ENCODE peak calls at places on chromosome 2, in nine cellular contexts. U is cardiac muscle cell, L is mucosa of descending colon, Z is breast epithelium, I is pancreas, R is endodermal cell, W is colonic mucosa, O is mesendoderm, V is lung. H is an unnamed sample. For H3K4me1, the result is how much of the 10 kb centered on the place peaks cover.

GRCh38 chr2:121454549-121455090 is 76.1 kb upstream of the RNU4ATAC start:
- DNase-seq in U (no peak), L (no peak), Z (no peak), I (no peak), R (no peak), W (no peak), O (peak), V (no peak), H (no peak)

GRCh38 chr2:25651782-25652455 is 21.5 kb downstream of the DTNB start:
- DNase-seq in U (peak), L (no peak), Z (no peak), I (no peak), R (no peak), W (no peak), O (no peak), V (no peak), H (no peak)

GRCh38 chr2:144102386-144102785 is 417.5 kb downstream of the ZEB2 start:
- DNase-seq in U (no peak), L (no peak), Z (no peak), I (no peak), R (no peak), W (no peak), O (no peak), V (no peak), H (no peak)

GRCh38 chr2:62467100-62467474 is 38.9 kb downstream of the TMEM17 start:
- DNase-seq in U (no peak), L (no peak), Z (no peak), I (no peak), R (no peak), W (no peak), O (no peak), V (no peak), H (no peak)

GRCh38 chr2:10891848-10892247 is 19.9 kb upstream of the KCNF1 start:
- DNase-seq in U (no peak), L (no peak), Z (no peak), I (no peak), R (no peak), W (no peak), O (no peak), V (no peak), H (no peak)

GRCh38 chr2:233486778-233487552 is 79.6 kb downstream of the USP40 start:
- DNase-seq in U (no peak), L (no peak), Z (no peak), I (no peak), R (no peak), W (no peak), O (no peak), V (no peak), H (no peak)

GRCh38 chr2:41722668-41723369 is 325.0 kb upstream of the PKDCC start:
- DNase-seq in U (no peak), L (no peak), Z (no peak), I (no peak), R (no peak), W (no peak), O (no peak), V (no peak), H (no peak)

GRCh38 chr2:190545756-190546385 is 11.3 kb upstream of the NEMP2 start:
- DNase-seq in U (no peak), L (no peak), Z (no peak), I (no peak), R (no peak), W (no peak), O (no peak), V (no peak), H (no peak)

GRCh38 chr2:235685024-235685721 is 191.3 kb downstream of the AGAP1 start:
- DNase-seq in U (no peak), L (no peak), Z (no peak), I (no peak), R (no peak), W (no peak), O (no peak), V (no peak), H (no peak)

GRCh38 chr2:225233234-225233633 is 166.3 kb upstream of the NYAP2 start:
- DNase-seq in U (no peak), L (no peak), Z (no peak), I (no peak), R (no peak), W (no peak), O (peak), V (no peak), H (no peak)

GRCh38 chr2:96505231-96505889 is at the start of gene NEURL3:
- DNase-seq in U (no peak), L (peak), Z (peak), I (no peak), R (no peak), W (peak), O (no peak), V (peak), H (no peak)

GRCh38 chr2:219522111-219523030 is 8.1 kb downstream of the ASIC4 start:
- DNase-seq in U (peak), L (no peak), Z (no peak), I (no peak), R (peak), W (no peak), O (peak), V (no peak), H (no peak)

GRCh38 chr2:139293992-139294548 is 513.9 kb upstream of the NXPH2 start:
- DNase-seq in U (no peak), L (no peak), Z (no peak), I (no peak), R (no peak), W (no peak), O (no peak), V (no peak), H (no peak)

GRCh38 chr2:134181219-134181618 is 72.7 kb upstream of the MGAT5 start:
- DNase-seq in U (no peak), L (no peak), Z (no peak), I (no peak), R (no peak), W (peak), O (no peak), V (no peak), H (peak)

GRCh38 chr2:49241506-49241905 is 87.2 kb upstream of the FSHR start:
- DNase-seq in U (no peak), L (no peak), Z (no peak), I (no peak), R (no peak), W (no peak), O (no peak), V (no peak), H (no peak)

GRCh38 chr2:218285604-218286003 is 6.7 kb downstream of the TMBIM1 start:
- DNase-seq in U (no peak), L (no peak), Z (peak), I (peak), R (no peak), W (no peak), O (no peak), V (peak), H (no peak)

GRCh38 chr2:66577331-66578041 is 142.6 kb downstream of the MEIS1 start:
- DNase-seq in U (peak), L (peak), Z (no peak), I (peak), R (peak), W (no peak), O (peak), V (no peak), H (no peak)

GRCh38 chr2:25885933-25886332 is 7.6 kb upstream of the ASXL2 start:
- DNase-seq in U (no peak), L (no peak), Z (no peak), I (no peak), R (no peak), W (no peak), O (no peak), V (no peak), H (no peak)

GRCh38 chr2:23533014-23533730 is 148.2 kb downstream of the KLHL29 start:
- DNase-seq in U (no peak), L (no peak), Z (no peak), I (no peak), R (peak), W (no peak), O (peak), V (no peak), H (no peak)

GRCh38 chr2:40758778-40759177 is 306.9 kb upstream of the SLC8A1 start:
- DNase-seq in U (no peak), L (no peak), Z (no peak), I (no peak), R (no peak), W (no peak), O (no peak), V (no peak), H (no peak)

GRCh38 chr2:23653326-23653725 is 268.3 kb downstream of the KLHL29 start:
- DNase-seq in U (no peak), L (no peak), Z (no peak), I (no peak), R (no peak), W (no peak), O (no peak), V (no peak), H (no peak)

GRCh38 chr2:205785507-205786222 is 103.4 kb downstream of the NRP2 start:
- DNase-seq in U (no peak), L (no peak), Z (no peak), I (no peak), R (no peak), W (no peak), O (no peak), V (no peak), H (no peak)

GRCh38 chr2:169980001-169980400 is 152.7 kb downstream of the UBR3 start:
- DNase-seq in U (no peak), L (no peak), Z (no peak), I (no peak), R (no peak), W (no peak), O (no peak), V (no peak), H (no peak)

GRCh38 chr2:44295636-44296359 is 20.5 kb downstream of the SLC3A1 start:
- DNase-seq in U (peak), L (no peak), Z (no peak), I (no peak), R (peak), W (no peak), O (peak), V (no peak), H (no peak)

GRCh38 chr2:126894082-126894481 is 4.6 kb upstream of the TEX51 start:
- DNase-seq in U (no peak), L (no peak), Z (no peak), I (no peak), R (no peak), W (no peak), O (no peak), V (no peak), H (no peak)

GRCh38 chr2:147368306-147368705 is 476.5 kb upstream of the ACVR2A start:
- DNase-seq in U (no peak), L (no peak), Z (no peak), I (no peak), R (no peak), W (no peak), O (no peak), V (no peak), H (no peak)

GRCh38 chr2:111071480-111072143 is 49.1 kb upstream of the BCL2L11 start:
- DNase-seq in U (no peak), L (no peak), Z (no peak), I (no peak), R (no peak), W (no peak), O (no peak), V (no peak), H (no peak)

GRCh38 chr2:120818441-120818920 is 82.8 kb downstream of the GLI2 start:
- DNase-seq in U (no peak), L (peak), Z (no peak), I (peak), R (no peak), W (peak), O (peak), V (no peak), H (no peak)

GRCh38 chr2:239762742-239763269 is 262.3 kb downstream of the NDUFA10 start:
- DNase-seq in U (no peak), L (peak), Z (peak), I (no peak), R (no peak), W (no peak), O (no peak), V (no peak), H (no peak)

GRCh38 chr2:128684523-128684922 is 365.9 kb upstream of the HS6ST1 start:
- DNase-seq in U (no peak), L (no peak), Z (no peak), I (no peak), R (no peak), W (no peak), O (no peak), V (peak), H (no peak)

GRCh38 chr2:195622966-195623365 is 34.1 kb upstream of the SLC39A10 start:
- DNase-seq in U (no peak), L (no peak), Z (no peak), I (no peak), R (no peak), W (no peak), O (peak), V (no peak), H (no peak)

GRCh38 chr2:7671312-7671711 is 754.1 kb downstream of the RNF144A start:
- DNase-seq in U (no peak), L (no peak), Z (no peak), I (no peak), R (no peak), W (no peak), O (no peak), V (no peak), H (no peak)

GRCh38 chr2:48755473-48755872 is at the start of gene LHCGR:
- DNase-seq in U (peak), L (no peak), Z (no peak), I (no peak), R (peak), W (no peak), O (peak), V (no peak), H (no peak)

DNA sequence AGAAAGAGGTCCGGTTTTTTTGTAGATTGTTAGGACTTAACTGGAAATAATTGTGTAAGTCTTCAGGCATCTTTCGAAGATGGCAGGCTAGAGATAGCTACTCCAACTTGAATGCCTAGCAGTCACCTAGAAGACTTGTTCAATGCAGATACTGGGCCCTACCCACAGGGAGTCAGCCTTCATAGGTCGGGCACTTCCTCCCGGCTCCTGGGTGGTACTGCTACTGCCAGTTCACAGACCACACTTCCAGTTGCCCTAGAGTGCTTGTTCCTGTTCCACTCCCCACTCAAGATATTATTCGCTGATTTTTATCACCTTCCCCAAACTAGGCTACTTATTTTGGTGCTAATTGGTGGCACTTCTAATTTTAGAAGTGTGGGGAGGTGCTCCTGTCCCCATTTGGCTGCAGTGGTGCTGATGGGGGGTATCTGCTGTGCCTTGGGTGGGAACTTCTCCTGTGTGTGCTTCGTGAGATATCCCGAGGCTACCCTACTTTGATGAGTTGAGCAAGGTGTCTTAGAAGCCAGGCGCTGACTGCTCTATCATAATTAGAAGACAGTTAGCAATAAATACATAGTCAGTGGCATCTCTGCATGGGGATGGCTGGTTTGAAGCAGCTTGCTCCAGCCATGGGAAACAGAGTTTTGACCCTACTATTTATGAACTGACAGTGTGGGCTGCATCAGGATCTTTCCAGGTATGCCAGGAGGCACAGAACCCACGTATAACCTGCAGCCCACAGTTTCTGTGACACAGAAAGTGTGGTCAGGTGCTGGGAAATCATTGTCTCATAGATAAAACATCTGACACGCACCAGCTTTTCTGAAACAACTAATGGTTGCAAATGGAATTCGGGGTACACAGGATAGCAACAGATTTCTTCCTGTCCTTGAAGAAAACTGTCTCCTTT is 34.5 kb downstream of the INPP4A start:
- DNase-seq in U (no peak), L (peak), Z (no peak), I (no peak), R (no peak), W (no peak), O (no peak), V (no peak), H (no peak)
- H3K4me1 ChIP-seq in U (under half), L (half or more), Z (under half), I (under half), R (under half), W (under half), O (under half), V (half or more), H (half or more)

DNA sequence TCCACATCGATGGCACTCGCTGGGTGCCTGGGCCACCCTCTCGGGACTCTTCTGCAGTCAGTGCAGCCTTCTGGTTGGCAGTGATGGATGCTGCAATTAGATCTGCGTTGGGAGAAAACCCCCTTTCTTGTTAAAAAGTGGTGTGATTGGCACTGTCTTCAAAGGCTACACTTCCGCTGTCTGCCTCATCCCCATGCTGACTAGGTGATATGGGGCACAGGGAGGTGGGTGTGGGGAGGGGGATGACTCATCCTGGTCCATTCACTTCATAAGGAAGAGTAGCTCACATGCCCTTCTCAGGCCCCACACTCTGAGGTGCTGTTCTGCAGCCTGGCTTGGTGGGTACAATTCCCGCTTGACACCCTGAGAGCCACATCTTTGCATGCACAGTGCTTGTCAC is 77.4 kb downstream of the THNSL2 start:
- DNase-seq in U (no peak), L (no peak), Z (no peak), I (no peak), R (peak), W (no peak), O (peak), V (no peak), H (no peak)
- H3K4me1 ChIP-seq in U (under half), L (under half), Z (under half), I (under half), R (under half), W (under half), O (under half), V (under half), H (under half)

DNA sequence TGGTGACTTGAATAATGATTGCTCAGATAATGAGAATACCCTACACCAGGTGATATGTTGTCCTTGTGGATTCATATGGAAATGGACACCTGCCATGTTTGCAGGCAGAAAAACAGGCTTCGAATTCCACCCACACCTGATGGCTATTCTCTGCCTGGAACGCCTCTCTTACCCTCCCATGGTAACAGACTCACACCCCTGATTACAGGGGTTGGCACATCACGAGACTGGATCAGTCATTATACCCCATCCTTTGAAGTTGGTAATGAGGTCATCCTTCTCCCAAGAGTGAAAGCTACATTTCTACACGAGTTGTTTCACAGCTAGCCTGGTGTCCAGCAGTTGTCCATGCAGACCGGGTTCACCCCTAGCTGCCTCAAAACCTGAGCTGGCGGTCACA is 71.4 kb upstream of the MBOAT2 start:
- DNase-seq in U (no peak), L (no peak), Z (no peak), I (no peak), R (peak), W (no peak), O (peak), V (no peak), H (no peak)
- H3K4me1 ChIP-seq in U (under half), L (under half), Z (under half), I (under half), R (under half), W (under half), O (under half), V (under half), H (under half)

DNA sequence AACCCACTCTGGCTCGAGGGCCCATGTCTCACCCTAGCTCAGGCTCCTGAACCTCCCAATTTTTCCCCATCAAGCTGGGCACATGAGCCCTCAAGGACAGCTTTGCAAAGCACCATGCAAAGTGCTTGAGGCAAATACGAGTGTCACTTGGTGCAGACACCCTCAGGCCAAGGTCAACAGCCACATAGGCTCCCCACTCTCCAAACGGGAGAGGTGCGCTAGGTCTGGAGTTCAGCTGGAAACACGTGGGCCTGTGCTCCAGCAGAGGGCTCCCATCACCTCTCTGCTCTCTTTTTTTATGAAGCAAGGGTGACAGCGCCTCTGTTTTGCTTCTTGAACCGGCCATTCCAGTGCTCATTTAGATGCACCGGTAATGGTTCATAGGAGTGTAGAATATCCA is 11.9 kb upstream of the ARHGAP25 start:
- DNase-seq in U (no peak), L (no peak), Z (no peak), I (no peak), R (peak), W (no peak), O (peak), V (no peak), H (no peak)
- H3K4me1 ChIP-seq in U (under half), L (under half), Z (under half), I (under half), R (under half), W (under half), O (under half), V (under half), H (half or more)

GRCh38 chr2:140506606-140507005 is 1624.2 kb downstream of the LRP1B start:
- DNase-seq in U (no peak), L (no peak), Z (no peak), I (no peak), R (no peak), W (no peak), O (peak), V (no peak), H (no peak)
- H3K4me1 ChIP-seq in U (under half), L (under half), Z (under half), I (under half), R (under half), W (under half), O (under half), V (under half), H (under half)

GRCh38 chr2:160384791-160385190 is 108.8 kb downstream of the RBMS1 start:
- DNase-seq in U (no peak), L (no peak), Z (no peak), I (no peak), R (no peak), W (no peak), O (no peak), V (no peak), H (no peak)

GRCh38 chr2:160379399-160379798 is 114.2 kb downstream of the RBMS1 start:
- DNase-seq in U (no peak), L (no peak), Z (no peak), I (no peak), R (no peak), W (no peak), O (no peak), V (no peak), H (no peak)

GRCh38 chr2:160380000-160380570 is 113.5 kb downstream of the RBMS1 start:
- DNase-seq in U (no peak), L (no peak), Z (no peak), I (no peak), R (no peak), W (no peak), O (no peak), V (no peak), H (no peak)

GRCh38 chr2:160380613-160381012 is 113.0 kb downstream of the RBMS1 start:
- DNase-seq in U (no peak), L (no peak), Z (no peak), I (no peak), R (no peak), W (no peak), O (no peak), V (no peak), H (no peak)

GRCh38 chr2:160381425-160381951 is 112.1 kb downstream of the RBMS1 start:
- DNase-seq in U (peak), L (no peak), Z (no peak), I (no peak), R (no peak), W (no peak), O (no peak), V (no peak), H (no peak)
- H3K4me1 ChIP-seq in U (under half), L (under half), Z (under half), I (under half), R (under half), W (under half), O (under half), V (under half), H (under half)

GRCh38 chr2:27216416-27217137 is 592 bp upstream of the CAD start:
- DNase-seq in U (no peak), L (no peak), Z (no peak), I (no peak), R (peak), W (no peak), O (peak), V (no peak), H (no peak)
- H3K4me1 ChIP-seq in U (under half), L (under half), Z (under half), I (under half), R (under half), W (under half), O (under half), V (under half), H (under half)

H was measured in effector memory CD4-positive, alpha-beta T cell.